ENCODE peak calls at places on chromosomes 4 and X, in nine cellular contexts. T, H, M, D, A, W, U, B and V are unnamed samples.

GRCh38 chr4:151806511-151806927 is 45.7 kb upstream of the GATB start:
- DNase-seq in T (peak; percentile 47), H (no peak), M (peak; percentile 84), D (peak; percentile 75), A (peak; percentile 40), W (no peak), U (peak; percentile 87), B (peak; percentile 12), V (no peak)

GRCh38 chr4:159006202-159006601 is 96.7 kb upstream of the RAPGEF2 start:
- DNase-seq in T (no peak), H (no peak), M (peak; percentile 55), D (no peak), A (no peak), W (no peak), U (peak; percentile 68), B (peak; percentile 98), V (no peak)

GRCh38 chrX:66731398-66731797 is 92.5 kb upstream of the EDA2R start:
- DNase-seq in T (no peak), H (peak; percentile 16), M (peak; percentile 57), D (no peak), A (no peak), W (peak; percentile 32), U (peak; percentile 20), B (peak; percentile 23), V (no peak)

GRCh38 chrX:95318882-95319281 is 1365.8 kb upstream of the DIAPH2 start:
- DNase-seq in T (no peak), H (peak; percentile 31), M (peak; percentile 2), D (no peak), A (no peak), W (no peak), U (no peak), B (peak; percentile 19), V (peak; percentile 51)

GRCh38 chrX:77597511-77597910 is 150.3 kb downstream of the FGF16 start:
- DNase-seq in T (no peak), H (no peak), M (no peak), D (no peak), A (no peak), W (no peak), U (peak; percentile 8), B (no peak), V (no peak)

GRCh38 chr4:184408021-184408710 is 66.2 kb downstream of the IRF2 start:
- DNase-seq in T (no peak), H (no peak), M (peak; percentile 85), D (no peak), A (no peak), W (no peak), U (peak; percentile 94), B (peak; percentile 72), V (no peak)

GRCh38 chr4:85153221-85153620 is 186.7 kb upstream of the WDFY3 start:
- DNase-seq in T (no peak), H (no peak), M (peak; percentile 4), D (no peak), A (no peak), W (no peak), U (no peak), B (no peak), V (no peak)

GRCh38 chrX:94961730-94962129 is 1287.7 kb downstream of the FAM133A start:
- DNase-seq in T (no peak), H (peak; percentile 2), M (no peak), D (no peak), A (no peak), W (no peak), U (no peak), B (no peak), V (peak; percentile 65)

GRCh38 chr4:146122398-146122797 is 53.1 kb upstream of the LSM6 start:
- DNase-seq in T (no peak), H (no peak), M (no peak), D (no peak), A (no peak), W (no peak), U (no peak), B (no peak), V (no peak)

GRCh38 chr4:88391703-88392102 is 13.1 kb downstream of the HERC6 start:
- DNase-seq in T (no peak), H (no peak), M (no peak), D (no peak), A (no peak), W (no peak), U (no peak), B (no peak), V (no peak)

GRCh38 chrX:23770142-23770541 is 12.8 kb upstream of the SAT1 start:
- DNase-seq in T (no peak), H (no peak), M (no peak), D (no peak), A (no peak), W (no peak), U (no peak), B (no peak), V (no peak)

GRCh38 chr4:7124643-7125442 is 57.0 kb upstream of the GRPEL1 start:
- DNase-seq in T (peak; percentile 45), H (no peak), M (peak; percentile 96), D (peak; percentile 82), A (peak; percentile 65), W (no peak), U (peak; percentile 96), B (peak; percentile 23), V (no peak)

GRCh38 chrX:118726887-118727685 is at the start of gene IL13RA1:
- DNase-seq in T (peak; percentile 84), H (peak; percentile 84), M (peak; percentile 91), D (peak; percentile 83), A (peak; percentile 73), W (peak; percentile 7), U (peak; percentile 83), B (peak; percentile 84), V (peak; percentile 92)

GRCh38 chr4:72566573-72566972 is 2.4 kb downstream of the ADAMTS3 start:
- DNase-seq in T (no peak), H (no peak), M (no peak), D (no peak), A (no peak), W (no peak), U (no peak), B (no peak), V (no peak)

GRCh38 chr4:72569719-72570235 is 756 bp upstream of the ADAMTS3 start:
- DNase-seq in T (no peak), H (no peak), M (peak; percentile 9), D (no peak), A (no peak), W (no peak), U (peak; percentile 20), B (no peak), V (no peak)

GRCh38 chr4:72568959-72569718 is at the start of gene ADAMTS3:
- DNase-seq in T (peak; percentile 49), H (peak; percentile 89), M (peak; percentile 67), D (peak; percentile 77), A (peak; percentile 72), W (no peak), U (peak; percentile 80), B (peak; percentile 49), V (peak; percentile 79)

GRCh38 chr4:72567036-72567435 is 2.0 kb downstream of the ADAMTS3 start:
- DNase-seq in T (no peak), H (no peak), M (no peak), D (no peak), A (no peak), W (no peak), U (no peak), B (no peak), V (no peak)

GRCh38 chr4:72567821-72568620 is 1.0 kb downstream of the ADAMTS3 start:
- DNase-seq in T (peak; percentile 72), H (peak; percentile 69), M (peak; percentile 87), D (peak; percentile 92), A (peak; percentile 80), W (no peak), U (peak; percentile 93), B (peak; percentile 82), V (peak; percentile 90)
- H3K4me3 ChIP-seq in T (peak overlapping the region; percentile 60), H (peak overlapping the region; percentile 76), M (peak overlapping the region; percentile 94), D (no peak overlapping the region), A (peak overlapping the region; percentile 76), W (no peak overlapping the region), U (peak overlapping the region; percentile 82), B (peak overlapping the region; percentile 55), V (peak overlapping the region; percentile 46)

DNA sequence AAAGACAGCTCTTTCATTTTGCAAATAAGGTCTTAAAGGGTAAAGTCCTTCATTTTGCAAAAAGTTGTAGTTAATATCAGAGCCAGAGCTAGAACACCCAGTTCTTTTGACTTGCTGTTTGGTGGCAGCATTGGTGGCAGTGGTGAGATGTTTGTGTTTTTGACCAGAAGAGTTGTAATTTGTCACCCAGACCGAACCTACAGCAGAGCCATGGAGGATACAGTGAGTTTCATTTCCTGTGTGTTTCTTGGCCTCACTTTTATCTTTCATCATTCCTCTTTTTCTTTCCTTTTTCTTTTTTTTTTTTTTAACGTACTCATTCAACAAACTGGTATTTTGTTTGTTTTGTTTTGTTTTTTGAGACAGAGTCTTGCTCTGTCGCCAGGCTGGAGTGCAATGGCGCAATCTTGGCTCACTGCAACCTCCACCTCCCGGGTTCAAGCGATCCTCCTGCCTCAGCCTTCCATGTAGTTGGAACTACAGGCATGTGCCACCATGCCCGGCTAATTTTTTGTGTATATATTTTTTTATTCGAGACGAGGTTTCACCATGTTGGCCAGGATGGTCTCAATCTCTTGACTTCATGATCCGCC is 116.4 kb downstream of the AFF1 start:
- DNase-seq in T (no peak), H (no peak), M (peak; percentile 27), D (no peak), A (no peak), W (no peak), U (no peak), B (no peak), V (no peak)
- H3K4me1 ChIP-seq in T (peaks cover 89% of the 10 kb centered on the region), H (no peaks in the 10 kb centered on the region), M (peaks cover 4% of the 10 kb centered on the region), D (peaks cover 58% of the 10 kb centered on the region), A (peaks cover 39% of the 10 kb centered on the region), W (no peaks in the 10 kb centered on the region), U (no peaks in the 10 kb centered on the region), B (no peaks in the 10 kb centered on the region), V (peaks cover 18% of the 10 kb centered on the region)

GRCh38 chr4:771464-771863 is 54.5 kb downstream of the CPLX1 start:
- DNase-seq in T (peak; percentile 19), H (no peak), M (no peak), D (no peak), A (no peak), W (no peak), U (no peak), B (no peak), V (no peak)
- H3K9me3 ChIP-seq in T (no peaks in the 10 kb centered on the region), H (no peaks in the 10 kb centered on the region), M (no peaks in the 10 kb centered on the region), D (no peaks in the 10 kb centered on the region), A (no peaks in the 10 kb centered on the region), W (no peaks in the 10 kb centered on the region), U (no peaks in the 10 kb centered on the region), B (no peaks in the 10 kb centered on the region), V (no peaks in the 10 kb centered on the region)

GRCh38 chrX:131727778-131728177 is 183.9 kb downstream of the OR13H1 start:
- DNase-seq in T (no peak), H (no peak), M (no peak), D (no peak), A (no peak), W (no peak), U (no peak), B (no peak), V (no peak)

GRCh38 chrX:131725001-131725654 is 181.3 kb downstream of the OR13H1 start:
- DNase-seq in T (no peak), H (no peak), M (no peak), D (no peak), A (no peak), W (no peak), U (no peak), B (no peak), V (no peak)

GRCh38 chrX:131728295-131729145 is 184.6 kb downstream of the OR13H1 start:
- DNase-seq in T (peak; percentile 73), H (peak; percentile 54), M (no peak), D (peak; percentile 85), A (peak; percentile 13), W (peak; percentile 91), U (peak; percentile 65), B (peak; percentile 78), V (no peak)

GRCh38 chrX:131724292-131724691 is 180.4 kb downstream of the OR13H1 start:
- DNase-seq in T (no peak), H (no peak), M (no peak), D (no peak), A (no peak), W (no peak), U (no peak), B (no peak), V (no peak)

GRCh38 chrX:131729295-131729694 is 185.4 kb downstream of the OR13H1 start:
- DNase-seq in T (peak; percentile 89), H (peak; percentile 63), M (no peak), D (peak; percentile 88), A (peak; percentile 16), W (peak; percentile 85), U (peak; percentile 74), B (peak; percentile 76), V (no peak)
- H3K4me3 ChIP-seq in T (no peak overlapping the region), H (peak overlapping the region; percentile 59), M (no peak overlapping the region), D (no peak overlapping the region), A (peak overlapping the region; percentile 4), W (no peak overlapping the region), U (peak overlapping the region; percentile 53), B (peak overlapping the region; percentile 49), V (no peak overlapping the region)